ENCODE peak calls at places on chromosomes 6 and 20, in eight cellular contexts. P is left lung; I is psoas muscle; Q is CD4-positive, alpha-beta T cell; S is GM13976; A is AG10803; M is AG09309; O is HCT116. E is an unnamed sample.

GRCh38 chr20:64082126-64082638 is 2.0 kb downstream of the LKAAEAR1 start:
- DNase-seq in M (no peak), I (no peak), Q (no peak), A (no peak), S (no peak), O (no peak), P (peak), E (no peak)

GRCh38 chr6:136226027-136226673 is 24.0 kb downstream of the MTFR2 start:
- DNase-seq in P (peak), M (peak), A (peak), I (peak), S (peak), O (peak), Q (peak), E (peak)

GRCh38 chr6:125314019-125314581 is 12.3 kb upstream of the HDDC2 start:
- DNase-seq in O (peak), M (no peak), S (peak), A (peak), P (no peak), Q (no peak), I (peak), E (peak)

GRCh38 chr20:44185574-44185973 is 1.4 kb downstream of the JPH2 start:
- DNase-seq in S (no peak), O (no peak), M (no peak), A (no peak), P (no peak), Q (no peak), I (no peak), E (no peak)

GRCh38 chr20:20212675-20213096 is 155.2 kb upstream of the INSM1 start:
- DNase-seq in I (peak), M (no peak), S (no peak), P (no peak), A (no peak), O (no peak), Q (no peak), E (no peak)

GRCh38 chr6:140623498-140623897 is 1249.0 kb upstream of the CITED2 start:
- DNase-seq in P (no peak), I (no peak), A (peak), S (no peak), M (peak), O (peak), Q (no peak), E (no peak)

GRCh38 chr6:28816339-28816908 is 107.4 kb downstream of the TRIM27 start:
- DNase-seq in O (no peak), S (no peak), Q (no peak), A (no peak), M (no peak), I (no peak), P (no peak), E (no peak)

GRCh38 chr6:39770476-39770875 is 21.7 kb upstream of the DAAM2 start:
- DNase-seq in Q (no peak), P (no peak), I (no peak), S (no peak), M (no peak), A (no peak), O (no peak), E (no peak)

GRCh38 chr20:1060985-1061384 is 57.4 kb upstream of the PSMF1 start:
- DNase-seq in S (no peak), P (no peak), I (no peak), O (no peak), M (no peak), Q (no peak), A (no peak), E (no peak)

GRCh38 chr20:1327241-1327653 is 1.7 kb downstream of the SDCBP2 start:
- DNase-seq in Q (no peak), O (no peak), M (no peak), I (no peak), S (no peak), A (peak), P (no peak), E (no peak)

GRCh38 chr20:32052090-32052791 is at the start of gene HCK:
- DNase-seq in Q (no peak), O (no peak), M (no peak), I (peak), S (peak), A (no peak), P (peak), E (peak)

GRCh38 chr6:168994966-168995365 is 258.7 kb downstream of the THBS2 start:
- DNase-seq in Q (no peak), I (no peak), A (no peak), S (no peak), M (no peak), O (no peak), P (no peak), E (no peak)

GRCh38 chr6:39493174-39493573 is 170.7 kb upstream of the KCNK16 start:
- DNase-seq in O (no peak), M (no peak), S (no peak), I (no peak), A (peak), P (no peak), Q (no peak), E (no peak)

GRCh38 chr6:37717836-37718251 is 20.2 kb upstream of the MDGA1 start:
- DNase-seq in P (no peak), O (no peak), A (peak), S (no peak), Q (no peak), I (no peak), M (no peak), E (no peak)

GRCh38 chr6:129936329-129937165 is 75.4 kb upstream of the TMEM244 start:
- DNase-seq in O (peak), M (peak), Q (peak), S (no peak), I (no peak), A (peak), P (no peak), E (no peak)

GRCh38 chr6:104566411-104566810 is 293.3 kb downstream of the HACE1 start:
- DNase-seq in I (no peak), P (no peak), S (no peak), M (no peak), O (no peak), A (no peak), Q (no peak), E (no peak)

GRCh38 chr6:43639984-43640800 is 4.6 kb downstream of the MAD2L1BP start:
- DNase-seq in O (no peak), I (no peak), A (no peak), P (no peak), S (no peak), Q (no peak), M (no peak), E (no peak)

GRCh38 chr20:46978871-46979536 is 84.4 kb downstream of the EYA2 start:
- DNase-seq in S (no peak), Q (no peak), O (no peak), M (no peak), A (peak), I (no peak), P (no peak), E (no peak)

GRCh38 chr6:148517518-148517917 is 174.9 kb downstream of the SASH1 start:
- DNase-seq in I (no peak), Q (no peak), S (no peak), P (no peak), A (peak), M (no peak), O (no peak), E (no peak)

GRCh38 chr6:168258795-168259194 is 60.8 kb downstream of the DACT2 start:
- DNase-seq in M (no peak), O (no peak), I (no peak), S (no peak), P (no peak), Q (no peak), A (no peak), E (no peak)

GRCh38 chr6:43492673-43493072 is 15.3 kb downstream of the TJAP1 start:
- DNase-seq in S (no peak), A (peak), Q (no peak), P (no peak), I (no peak), O (no peak), M (no peak), E (no peak)

GRCh38 chr20:46708172-46708860 is 1.1 kb upstream of the SLC2A10 start:
- DNase-seq in P (no peak), Q (no peak), M (no peak), O (no peak), I (no peak), A (no peak), S (no peak), E (peak)

GRCh38 chr6:9467746-9468145 is 947.1 kb downstream of the TFAP2A start:
- DNase-seq in P (no peak), M (peak), S (no peak), I (no peak), A (peak), Q (no peak), O (no peak), E (no peak)

GRCh38 chr6:118198746-118199145 is 291.7 kb downstream of the SLC35F1 start:
- DNase-seq in O (no peak), P (no peak), M (no peak), Q (no peak), I (no peak), A (peak), S (no peak), E (no peak)

GRCh38 chr20:22921595-22922421 is 113.3 kb upstream of the SSTR4 start:
- DNase-seq in A (peak), I (no peak), S (no peak), O (no peak), M (peak), P (no peak), Q (no peak), E (no peak)

GRCh38 chr20:45383131-45383530 is 5.0 kb upstream of the TP53TG5 start:
- DNase-seq in S (no peak), A (no peak), Q (no peak), P (no peak), M (no peak), I (no peak), O (no peak), E (no peak)

GRCh38 chr6:286681-287499 is 5.4 kb upstream of the DUSP22 start:
- DNase-seq in O (no peak), I (no peak), S (peak), Q (no peak), M (no peak), A (no peak), P (no peak), E (no peak)

GRCh38 chr6:21151178-21151956 is 442.2 kb upstream of the SOX4 start:
- DNase-seq in I (no peak), S (no peak), P (no peak), A (no peak), M (no peak), O (no peak), Q (no peak), E (peak)

GRCh38 chr20:25353754-25354705 is 36.6 kb downstream of the ABHD12 start:
- DNase-seq in S (no peak), O (no peak), Q (no peak), I (no peak), P (no peak), A (no peak), M (no peak), E (no peak)

GRCh38 chr6:130394238-130394637 is 28.4 kb downstream of the TMEM200A start:
- DNase-seq in Q (no peak), M (no peak), S (no peak), I (no peak), O (no peak), P (no peak), A (no peak), E (no peak)

GRCh38 chr6:41509596-41509995 is 36.6 kb upstream of the FOXP4 start:
- DNase-seq in P (no peak), Q (no peak), S (no peak), O (no peak), M (no peak), I (no peak), A (no peak), E (no peak)

GRCh38 chr6:147548930-147549475 is 40.5 kb downstream of the SAMD5 start:
- DNase-seq in O (no peak), I (no peak), S (no peak), A (no peak), P (no peak), Q (no peak), M (no peak), E (no peak)

GRCh38 chr6:4904461-4904860 is 99.4 kb downstream of the RPP40 start:
- DNase-seq in S (no peak), P (no peak), Q (no peak), A (no peak), O (no peak), I (no peak), M (no peak), E (no peak)

GRCh38 chr6:157891544-157892362 is 68.7 kb downstream of the SNX9 start:
- DNase-seq in O (no peak), P (no peak), M (no peak), A (no peak), Q (no peak), S (no peak), I (no peak), E (no peak)

GRCh38 chr6:11606287-11606686 is 68.7 kb downstream of the TMEM170B start:
- DNase-seq in Q (no peak), M (no peak), P (no peak), I (no peak), S (no peak), A (no peak), O (no peak), E (no peak)

GRCh38 chr6:88294702-88295101 is 128.6 kb upstream of the CNR1 start:
- DNase-seq in S (no peak), M (no peak), O (no peak), P (no peak), A (no peak), Q (no peak), I (no peak), E (no peak)

GRCh38 chr6:77450924-77451323 is 12.4 kb downstream of the HTR1B start:
- DNase-seq in S (no peak), M (no peak), A (peak), O (no peak), Q (no peak), P (no peak), I (no peak), E (no peak)

GRCh38 chr6:29025927-29026585 is 18.9 kb downstream of the OR2W1 start:
- DNase-seq in Q (no peak), O (no peak), P (no peak), I (no peak), M (no peak), A (no peak), S (no peak), E (no peak)

GRCh38 chr6:10522929-10523573 is 1.9 kb downstream of the GCNT2 start:
- DNase-seq in Q (no peak), I (no peak), M (no peak), P (no peak), A (no peak), O (no peak), S (no peak), E (no peak)
- TF ChIP-seq CTCF in Q (no peak), I (no peak), M (no peak), P (no peak), A (no peak), O (no peak), S (no peak), E (no peak)

GRCh38 chr20:41352106-41352505 is 11.5 kb downstream of the LPIN3 start:
- DNase-seq in M (no peak), S (no peak), Q (no peak), A (no peak), O (no peak), P (no peak), I (no peak), E (no peak)
- TF ChIP-seq CTCF in M (no peak), S (no peak), Q (no peak), A (peak), O (no peak), P (no peak), I (no peak), E (no peak)

DNA sequence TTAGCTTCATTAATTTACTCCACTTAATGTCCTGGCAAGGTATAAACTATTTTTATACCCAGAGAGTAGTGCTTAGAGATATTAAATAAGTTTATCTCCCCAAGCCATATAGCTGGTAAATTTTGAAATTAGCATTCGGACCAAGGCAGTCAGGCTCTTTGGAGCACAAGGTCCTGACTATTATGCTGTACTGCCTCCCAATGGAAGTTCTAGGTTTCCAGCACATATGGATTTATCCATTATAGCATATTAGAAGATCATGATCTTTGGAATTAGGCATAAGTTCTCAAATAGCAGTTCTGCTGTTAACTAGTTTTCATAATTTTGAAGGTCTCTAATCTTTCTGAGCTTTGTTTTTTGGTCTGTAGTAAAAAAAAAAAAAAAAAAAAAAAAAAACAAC is 835.3 kb upstream of the EPHA7 start:
- DNase-seq in I (no peak), P (no peak), M (no peak), Q (no peak), A (no peak), O (no peak), S (no peak), E (no peak)
- TF ChIP-seq CTCF in I (no peak), P (no peak), M (no peak), Q (no peak), A (no peak), O (no peak), S (no peak), E (no peak)

GRCh38 chr6:47358440-47359225 is 48.9 kb upstream of the TNFRSF21 start:
- DNase-seq in P (no peak), A (no peak), S (no peak), I (no peak), O (no peak), Q (no peak), M (no peak), E (no peak)

GRCh38 chr6:47357827-47358226 is 48.1 kb upstream of the TNFRSF21 start:
- DNase-seq in I (no peak), P (no peak), M (no peak), Q (no peak), O (no peak), S (no peak), A (no peak), E (no peak)

GRCh38 chr6:47353822-47354221 is 44.1 kb upstream of the TNFRSF21 start:
- DNase-seq in I (no peak), S (no peak), O (no peak), P (no peak), M (no peak), Q (no peak), A (no peak), E (no peak)

GRCh38 chr6:47352966-47353365 is 43.3 kb upstream of the TNFRSF21 start:
- DNase-seq in P (no peak), S (no peak), O (no peak), Q (no peak), I (no peak), M (no peak), A (no peak), E (no peak)

GRCh38 chr6:47355496-47355895 is 45.8 kb upstream of the TNFRSF21 start:
- DNase-seq in M (no peak), I (no peak), S (no peak), P (no peak), Q (no peak), A (no peak), O (no peak), E (no peak)
- TF ChIP-seq CTCF in M (no peak), I (no peak), S (no peak), P (no peak), Q (no peak), A (no peak), O (no peak), E (no peak)

DNA sequence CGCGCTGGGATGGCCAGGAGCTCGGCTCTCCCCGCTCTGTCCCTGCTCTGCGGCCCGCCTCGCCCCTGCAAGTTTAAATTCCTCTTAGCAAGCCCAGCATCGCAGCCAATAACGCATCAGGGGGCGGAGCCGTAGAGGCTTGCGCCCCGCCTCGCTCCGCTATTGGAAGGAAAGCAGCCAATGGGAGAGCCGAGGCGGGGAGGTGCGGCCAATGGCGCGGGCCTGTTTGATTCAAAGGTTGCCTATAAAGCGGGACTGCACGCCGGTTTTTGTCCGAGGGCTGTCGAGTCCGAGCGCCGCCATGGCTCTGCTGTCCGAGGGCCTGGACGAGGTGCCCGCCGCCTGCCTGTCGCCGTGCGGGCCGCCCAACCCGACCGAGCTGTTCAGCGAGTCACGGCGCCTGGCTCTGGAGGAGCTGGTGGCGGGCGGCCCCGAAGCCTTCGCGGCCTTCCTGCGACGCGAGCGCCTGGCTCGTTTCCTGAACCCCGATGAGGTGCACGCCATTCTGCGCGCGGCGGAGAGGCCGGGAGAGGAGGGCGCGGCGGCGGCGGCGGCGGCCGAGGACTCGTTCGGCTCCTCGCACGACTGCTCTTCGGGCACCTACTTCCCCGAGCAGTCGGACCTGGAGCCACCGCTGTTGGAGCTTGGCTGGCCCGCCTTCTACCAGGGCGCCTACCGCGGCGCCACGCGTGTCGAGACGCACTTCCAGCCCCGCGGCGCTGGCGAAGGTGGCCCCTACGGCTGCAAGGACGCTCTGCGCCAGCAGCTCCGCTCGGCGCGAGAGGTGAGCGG is at the start of gene FAM83D:
- DNase-seq in M (peak), P (peak), I (peak), O (peak), A (peak), Q (peak), S (peak), E (peak)
- TF ChIP-seq CTCF in M (no peak), P (no peak), I (no peak), O (no peak), A (no peak), Q (peak), S (no peak), E (peak)

DNA sequence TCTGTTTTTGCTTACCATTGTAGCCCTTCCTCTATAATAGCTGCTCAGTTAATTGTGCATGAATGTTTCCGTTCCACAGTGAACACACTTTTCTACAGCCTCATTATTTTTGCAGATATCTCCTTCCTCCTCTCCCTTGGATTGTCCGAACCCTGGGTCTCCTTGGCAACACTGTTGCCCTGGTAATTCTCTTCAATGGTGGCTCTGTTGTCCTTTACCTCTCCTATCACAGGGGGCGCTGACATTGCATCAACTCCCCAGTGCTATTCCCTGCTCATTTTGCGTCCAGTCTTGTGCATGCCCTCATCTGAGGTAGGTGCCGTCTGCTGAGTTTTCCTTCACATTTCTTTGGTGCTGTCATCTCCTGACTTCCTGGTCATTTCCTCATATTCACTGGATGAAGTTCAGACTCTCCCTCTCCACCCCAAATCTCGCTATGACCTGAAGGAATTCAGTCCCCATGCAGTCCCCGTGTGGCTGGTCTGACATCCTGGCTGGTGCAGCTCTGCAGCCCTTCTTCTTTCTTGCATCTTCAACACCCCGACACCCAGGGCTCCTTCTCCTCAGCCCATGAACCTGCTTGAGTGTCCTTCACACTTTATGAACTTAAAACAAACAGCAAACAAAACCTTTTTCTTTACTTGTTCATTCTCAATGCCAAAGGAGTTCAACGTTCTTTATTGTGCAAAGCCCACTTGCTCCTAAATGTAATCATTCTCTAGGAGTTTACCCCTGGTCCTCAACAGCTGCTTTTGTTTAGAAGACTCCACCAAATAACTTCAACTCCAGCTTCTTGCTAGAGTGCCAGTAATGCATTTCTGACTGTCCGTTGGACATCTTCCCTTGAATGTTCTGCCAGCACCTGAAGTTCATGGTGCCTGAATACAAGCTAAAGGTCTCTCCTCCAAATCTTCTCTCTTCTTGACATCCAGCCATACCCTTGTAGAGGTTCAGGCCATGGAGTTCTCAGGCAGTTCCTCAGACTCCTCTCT is 21.3 kb downstream of the PHACTR2 start:
- DNase-seq in M (no peak), I (no peak), A (peak), Q (no peak), O (no peak), S (no peak), P (no peak), E (no peak)
- TF ChIP-seq CTCF in M (no peak), I (no peak), A (no peak), Q (no peak), O (no peak), S (no peak), P (no peak), E (no peak)